ENCODE peak calls at places on chromosome 9, in seven cellular contexts. One of them, this sample, is unnamed.

GRCh38 chr9:133948571-133949485 is 43.3 kb downstream of the VAV2 start:
- DNase-seq in fibroblast of lung: no peak
- DNase-seq in CD8-positive, alpha-beta T cell: no peak
- DNase-seq in RCC 7860: no peak
- DNase-seq in posterior vena cava: no peak
- DNase-seq in activated effector memory CD4-positive, alpha-beta T cell treated with Interleukin-2 at 50 U/mL for 16 hours: no peak
- DNase-seq in psoas muscle: peak
- DNase-seq in this sample: peak

GRCh38 chr9:98121096-98121495 is 2.1 kb upstream of the TRIM14 start:
- DNase-seq in psoas muscle: no peak
- DNase-seq in posterior vena cava: no peak
- DNase-seq in CD8-positive, alpha-beta T cell: no peak
- DNase-seq in fibroblast of lung: no peak
- DNase-seq in activated effector memory CD4-positive, alpha-beta T cell treated with Interleukin-2 at 50 U/mL for 16 hours: no peak
- DNase-seq in RCC 7860: peak
- DNase-seq in this sample: no peak

GRCh38 chr9:94975480-94976452 is 249.3 kb downstream of the AOPEP start:
- DNase-seq in posterior vena cava: no peak
- DNase-seq in psoas muscle: no peak
- DNase-seq in RCC 7860: no peak
- DNase-seq in activated effector memory CD4-positive, alpha-beta T cell treated with Interleukin-2 at 50 U/mL for 16 hours: no peak
- DNase-seq in fibroblast of lung: no peak
- DNase-seq in CD8-positive, alpha-beta T cell: no peak
- DNase-seq in this sample: peak

GRCh38 chr9:33140406-33141360 is 26.5 kb downstream of the B4GALT1 start:
- DNase-seq in psoas muscle: no peak
- DNase-seq in activated effector memory CD4-positive, alpha-beta T cell treated with Interleukin-2 at 50 U/mL for 16 hours: no peak
- DNase-seq in fibroblast of lung: no peak
- DNase-seq in CD8-positive, alpha-beta T cell: no peak
- DNase-seq in RCC 7860: no peak
- DNase-seq in posterior vena cava: peak
- DNase-seq in this sample: no peak

GRCh38 chr9:84668204-84669007 is 1.1 kb upstream of the NTRK2 start:
- DNase-seq in RCC 7860: no peak
- DNase-seq in CD8-positive, alpha-beta T cell: no peak
- DNase-seq in activated effector memory CD4-positive, alpha-beta T cell treated with Interleukin-2 at 50 U/mL for 16 hours: peak
- DNase-seq in psoas muscle: peak
- DNase-seq in fibroblast of lung: peak
- DNase-seq in posterior vena cava: peak
- DNase-seq in this sample: peak

GRCh38 chr9:95910770-95911340 is 35.4 kb downstream of the ERCC6L2 start:
- DNase-seq in fibroblast of lung: no peak
- DNase-seq in RCC 7860: no peak
- DNase-seq in activated effector memory CD4-positive, alpha-beta T cell treated with Interleukin-2 at 50 U/mL for 16 hours: no peak
- DNase-seq in CD8-positive, alpha-beta T cell: no peak
- DNase-seq in psoas muscle: no peak
- DNase-seq in posterior vena cava: no peak
- DNase-seq in this sample: no peak

GRCh38 chr9:128204858-128205257 is 1.7 kb downstream of the DNM1 start:
- DNase-seq in activated effector memory CD4-positive, alpha-beta T cell treated with Interleukin-2 at 50 U/mL for 16 hours: no peak
- DNase-seq in posterior vena cava: peak
- DNase-seq in CD8-positive, alpha-beta T cell: no peak
- DNase-seq in RCC 7860: no peak
- DNase-seq in psoas muscle: no peak
- DNase-seq in fibroblast of lung: no peak
- DNase-seq in this sample: no peak

GRCh38 chr9:126561582-126561981 is 52.1 kb upstream of the LMX1B start:
- DNase-seq in fibroblast of lung: no peak
- DNase-seq in CD8-positive, alpha-beta T cell: no peak
- DNase-seq in RCC 7860: no peak
- DNase-seq in psoas muscle: no peak
- DNase-seq in activated effector memory CD4-positive, alpha-beta T cell treated with Interleukin-2 at 50 U/mL for 16 hours: no peak
- DNase-seq in posterior vena cava: no peak
- DNase-seq in this sample: peak

GRCh38 chr9:116471093-116471906 is 215.8 kb upstream of the TRIM32 start:
- DNase-seq in psoas muscle: no peak
- DNase-seq in posterior vena cava: no peak
- DNase-seq in activated effector memory CD4-positive, alpha-beta T cell treated with Interleukin-2 at 50 U/mL for 16 hours: no peak
- DNase-seq in fibroblast of lung: peak
- DNase-seq in CD8-positive, alpha-beta T cell: no peak
- DNase-seq in RCC 7860: no peak
- DNase-seq in this sample: no peak

GRCh38 chr9:87800456-87800855 is 74.5 kb downstream of the CTSL start:
- DNase-seq in psoas muscle: no peak
- DNase-seq in activated effector memory CD4-positive, alpha-beta T cell treated with Interleukin-2 at 50 U/mL for 16 hours: no peak
- DNase-seq in fibroblast of lung: no peak
- DNase-seq in posterior vena cava: no peak
- DNase-seq in RCC 7860: no peak
- DNase-seq in CD8-positive, alpha-beta T cell: no peak
- DNase-seq in this sample: no peak

GRCh38 chr9:118330191-118330986 is 626.2 kb downstream of the TLR4 start:
- DNase-seq in psoas muscle: no peak
- DNase-seq in activated effector memory CD4-positive, alpha-beta T cell treated with Interleukin-2 at 50 U/mL for 16 hours: no peak
- DNase-seq in posterior vena cava: no peak
- DNase-seq in CD8-positive, alpha-beta T cell: no peak
- DNase-seq in RCC 7860: no peak
- DNase-seq in fibroblast of lung: no peak
- DNase-seq in this sample: no peak

GRCh38 chr9:117546894-117547293 is 132.0 kb upstream of the ASTN2 start:
- DNase-seq in fibroblast of lung: no peak
- DNase-seq in CD8-positive, alpha-beta T cell: no peak
- DNase-seq in posterior vena cava: no peak
- DNase-seq in psoas muscle: no peak
- DNase-seq in RCC 7860: no peak
- DNase-seq in activated effector memory CD4-positive, alpha-beta T cell treated with Interleukin-2 at 50 U/mL for 16 hours: no peak
- DNase-seq in this sample: no peak

GRCh38 chr9:81195206-81195605 is 494.1 kb downstream of the TLE1 start:
- DNase-seq in RCC 7860: no peak
- DNase-seq in psoas muscle: no peak
- DNase-seq in posterior vena cava: no peak
- DNase-seq in CD8-positive, alpha-beta T cell: no peak
- DNase-seq in fibroblast of lung: no peak
- DNase-seq in activated effector memory CD4-positive, alpha-beta T cell treated with Interleukin-2 at 50 U/mL for 16 hours: no peak
- DNase-seq in this sample: no peak

GRCh38 chr9:530681-531080 is 310.8 kb upstream of the DMRT1 start:
- DNase-seq in posterior vena cava: no peak
- DNase-seq in activated effector memory CD4-positive, alpha-beta T cell treated with Interleukin-2 at 50 U/mL for 16 hours: no peak
- DNase-seq in RCC 7860: peak
- DNase-seq in psoas muscle: no peak
- DNase-seq in CD8-positive, alpha-beta T cell: no peak
- DNase-seq in fibroblast of lung: no peak
- DNase-seq in this sample: no peak

GRCh38 chr9:25677301-25678146 is 720 bp downstream of the TUSC1 start:
- DNase-seq in posterior vena cava: peak
- DNase-seq in fibroblast of lung: peak
- DNase-seq in CD8-positive, alpha-beta T cell: no peak
- DNase-seq in activated effector memory CD4-positive, alpha-beta T cell treated with Interleukin-2 at 50 U/mL for 16 hours: no peak
- DNase-seq in psoas muscle: peak
- DNase-seq in RCC 7860: peak
- DNase-seq in this sample: peak

GRCh38 chr9:93599571-93600403 is 23.4 kb downstream of the PHF2 start:
- DNase-seq in posterior vena cava: peak
- DNase-seq in activated effector memory CD4-positive, alpha-beta T cell treated with Interleukin-2 at 50 U/mL for 16 hours: no peak
- DNase-seq in RCC 7860: no peak
- DNase-seq in psoas muscle: no peak
- DNase-seq in fibroblast of lung: no peak
- DNase-seq in CD8-positive, alpha-beta T cell: no peak
- DNase-seq in this sample: peak

GRCh38 chr9:36848946-36849345 is 185.1 kb downstream of the PAX5 start:
- DNase-seq in fibroblast of lung: no peak
- DNase-seq in psoas muscle: no peak
- DNase-seq in CD8-positive, alpha-beta T cell: no peak
- DNase-seq in RCC 7860: no peak
- DNase-seq in posterior vena cava: no peak
- DNase-seq in activated effector memory CD4-positive, alpha-beta T cell treated with Interleukin-2 at 50 U/mL for 16 hours: no peak
- DNase-seq in this sample: no peak

GRCh38 chr9:90905822-90906221 is 104.2 kb downstream of the SYK start:
- DNase-seq in posterior vena cava: no peak
- DNase-seq in RCC 7860: no peak
- DNase-seq in fibroblast of lung: no peak
- DNase-seq in activated effector memory CD4-positive, alpha-beta T cell treated with Interleukin-2 at 50 U/mL for 16 hours: no peak
- DNase-seq in CD8-positive, alpha-beta T cell: no peak
- DNase-seq in psoas muscle: no peak
- DNase-seq in this sample: no peak

GRCh38 chr9:126474786-126475485 is 138.8 kb upstream of the LMX1B start:
- DNase-seq in CD8-positive, alpha-beta T cell: no peak
- DNase-seq in activated effector memory CD4-positive, alpha-beta T cell treated with Interleukin-2 at 50 U/mL for 16 hours: no peak
- DNase-seq in psoas muscle: no peak
- DNase-seq in RCC 7860: no peak
- DNase-seq in fibroblast of lung: peak
- DNase-seq in posterior vena cava: no peak
- DNase-seq in this sample: no peak

GRCh38 chr9:96125624-96126023 is 176.4 kb downstream of the HSD17B3 start:
- DNase-seq in CD8-positive, alpha-beta T cell: no peak
- DNase-seq in fibroblast of lung: no peak
- DNase-seq in posterior vena cava: no peak
- DNase-seq in RCC 7860: no peak
- DNase-seq in activated effector memory CD4-positive, alpha-beta T cell treated with Interleukin-2 at 50 U/mL for 16 hours: no peak
- DNase-seq in psoas muscle: no peak
- DNase-seq in this sample: no peak

This sample was measured in right lobe of liver.